ENCODE peak calls at places on chromosomes 3 and 15, in seven cellular contexts. R is MM.1S, U is HCT116, M is GM23338, H is PC-3, T is hepatocyte, D is SK-N-SH. I is an unnamed sample. For H3K27me3 and H3K9me2, the result is how much of the 10 kb centered on the place peaks cover.

GRCh38 chr15:29822685-29823459 is 604 bp upstream of the TJP1 start:
- DNase-seq in R (peak), U (peak), M (peak), H (peak), T (peak), D (no peak), I (peak)

GRCh38 chr3:120552184-120553020 is 43.7 kb upstream of the NDUFB4 start:
- DNase-seq in R (no peak), U (no peak), M (no peak), H (no peak), T (no peak), D (no peak), I (no peak)

GRCh38 chr3:111903067-111903511 is 44.0 kb downstream of the PHLDB2 start:
- DNase-seq in R (no peak), U (peak), M (peak), H (peak), T (no peak), D (no peak), I (peak)

GRCh38 chr15:82847703-82848102 is 38.3 kb downstream of the WHAMM start:
- DNase-seq in R (no peak), U (no peak), M (no peak), H (no peak), T (no peak), D (no peak), I (no peak)

GRCh38 chr3:30770387-30770786 is 124.1 kb downstream of the GADL1 start:
- DNase-seq in R (no peak), U (peak), M (no peak), H (peak), T (peak), D (no peak), I (peak)

GRCh38 chr3:147420361-147421183 is 11.4 kb downstream of the ZIC1 start:
- DNase-seq in R (no peak), U (no peak), M (no peak), H (no peak), T (no peak), D (peak), I (no peak)

GRCh38 chr3:70982700-70983140 is 600.8 kb downstream of the FOXP1 start:
- DNase-seq in R (peak), U (peak), M (peak), H (peak), T (peak), D (no peak), I (peak)

GRCh38 chr3:12638105-12638504 is 25.8 kb downstream of the RAF1 start:
- DNase-seq in R (no peak), U (no peak), M (no peak), H (peak), T (no peak), D (no peak), I (no peak)

GRCh38 chr15:58770519-58770856 is 614 bp upstream of the MINDY2 start:
- DNase-seq in R (peak), U (no peak), M (no peak), H (peak), T (peak), D (no peak), I (no peak)

GRCh38 chr3:96354742-96355141 is 459.7 kb upstream of the EPHA6 start:
- DNase-seq in R (no peak), U (no peak), M (no peak), H (peak), T (no peak), D (no peak), I (no peak)

GRCh38 chr15:69874321-69874720 is 223.4 kb downstream of the TLE3 start:
- DNase-seq in R (no peak), U (no peak), M (no peak), H (no peak), T (no peak), D (no peak), I (no peak)
- H3K27me3 ChIP-seq in R (under half), U (under half), M (under half), H (under half), T (under half), D (under half), I (under half)

DNA sequence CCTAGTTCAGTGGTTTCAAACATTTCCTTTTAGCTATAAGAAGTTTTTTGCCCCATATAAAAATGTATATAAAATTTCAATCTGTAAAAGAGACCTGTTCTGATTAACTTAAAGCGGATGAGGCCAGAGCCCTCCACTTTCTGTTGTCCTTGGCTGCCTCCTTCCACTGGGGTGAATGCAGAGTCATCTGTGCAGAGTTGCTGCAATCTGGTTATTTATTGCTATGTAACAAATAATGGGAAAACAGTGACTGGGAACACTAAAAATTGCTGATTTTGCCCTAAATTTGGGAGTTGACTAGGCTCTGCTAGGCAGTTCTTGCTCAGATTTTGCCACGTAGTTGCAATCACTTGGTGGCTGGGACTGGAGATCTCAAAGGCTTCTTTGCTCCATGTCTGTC is 637.8 kb downstream of the GRM7 start:
- DNase-seq in R (no peak), U (no peak), M (no peak), H (no peak), T (no peak), D (no peak), I (no peak)
- H3K9me2 ChIP-seq in R (under half), U (under half), M (under half), H (under half), T (under half), D (under half), I (under half)

GRCh38 chr3:10974746-10975375 is 17.7 kb upstream of the SLC6A1 start:
- DNase-seq in R (no peak), U (no peak), M (no peak), H (no peak), T (no peak), D (no peak), I (no peak)

GRCh38 chr3:10975695-10976234 is 16.8 kb upstream of the SLC6A1 start:
- DNase-seq in R (no peak), U (no peak), M (no peak), H (no peak), T (no peak), D (no peak), I (no peak)

GRCh38 chr3:10972359-10972758 is 20.2 kb upstream of the SLC6A1 start:
- DNase-seq in R (no peak), U (no peak), M (no peak), H (no peak), T (no peak), D (no peak), I (no peak)

GRCh38 chr3:10974131-10974530 is 18.4 kb upstream of the SLC6A1 start:
- DNase-seq in R (no peak), U (no peak), M (no peak), H (no peak), T (no peak), D (no peak), I (no peak)

GRCh38 chr3:10973196-10973595 is 19.4 kb upstream of the SLC6A1 start:
- DNase-seq in R (no peak), U (no peak), M (no peak), H (no peak), T (no peak), D (no peak), I (no peak)
- TF ChIP-seq CTCF in R (no peak), U (peak), M (peak), H (no peak), T (no peak), D (no peak), I (no peak)

DNA sequence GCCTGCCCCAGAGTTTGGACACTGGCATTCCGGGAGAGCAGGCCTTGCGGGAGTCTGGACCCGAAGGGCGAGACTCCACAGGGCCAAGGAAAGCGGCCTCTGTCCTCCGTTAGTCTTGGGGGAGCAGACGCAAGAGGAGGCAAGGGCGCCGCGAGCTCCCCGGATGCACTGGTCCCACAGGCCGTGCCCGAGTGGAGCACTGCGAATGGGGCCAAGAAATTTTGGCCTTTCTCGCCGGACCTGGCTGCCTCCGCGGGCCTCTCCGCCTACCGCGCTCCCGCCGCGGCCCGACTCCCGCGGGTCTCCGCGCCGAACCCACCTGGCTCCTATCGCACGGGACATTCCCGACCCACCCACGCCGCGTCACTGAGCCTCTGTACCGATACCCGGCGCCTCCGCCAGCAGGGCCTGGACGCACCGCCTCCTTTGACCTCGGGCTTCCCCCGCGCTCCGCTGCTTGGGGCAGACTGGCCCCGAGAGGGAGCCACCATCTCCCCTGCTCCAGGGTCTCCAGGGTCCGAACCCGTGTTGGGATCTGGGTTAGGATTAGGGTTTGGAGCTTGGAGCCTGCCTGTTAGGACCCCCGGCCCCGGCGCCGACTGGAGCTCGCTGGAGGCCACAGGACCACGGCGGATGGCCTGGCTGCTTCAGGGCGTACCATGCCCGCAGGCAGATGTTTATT is 11.8 kb downstream of the SHOX2 start:
- DNase-seq in R (no peak), U (no peak), M (peak), H (no peak), T (peak), D (no peak), I (no peak)
- H3K27me3 ChIP-seq in R (under half), U (under half), M (half or more), H (under half), T (half or more), D (under half), I (under half)

DNA sequence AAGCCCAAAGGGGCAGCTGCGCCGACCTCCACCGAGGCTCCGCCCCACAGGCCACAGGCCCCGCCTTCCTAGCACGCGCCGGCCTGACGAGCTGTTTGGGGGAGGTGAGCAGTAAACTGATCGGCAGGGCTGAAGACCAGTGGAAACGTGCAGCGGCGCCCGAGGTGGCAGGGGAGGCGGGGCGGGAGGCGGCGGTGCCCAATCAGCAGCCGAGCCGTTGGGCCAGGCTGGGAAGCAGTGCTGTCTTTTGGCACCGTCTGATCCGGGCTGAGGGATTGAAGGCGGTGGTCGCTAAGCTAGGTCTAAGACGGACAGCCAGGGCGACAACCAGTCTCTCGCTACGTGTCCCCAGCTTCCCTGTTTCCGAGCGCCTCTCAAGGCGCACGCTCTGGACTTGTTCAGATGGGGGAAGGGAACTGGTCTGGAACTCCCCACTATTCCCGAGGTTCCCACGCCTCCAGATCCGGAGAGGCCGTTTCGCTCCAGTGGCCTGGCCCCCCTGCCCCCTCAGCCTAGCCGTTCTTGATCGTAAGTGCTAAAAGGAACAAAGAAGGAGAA is at the start of gene FMN1:
- DNase-seq in R (peak), U (peak), M (peak), H (no peak), T (peak), D (peak), I (peak)
- H3K9me2 ChIP-seq in R (under half), U (under half), M (under half), H (under half), T (under half), D (under half), I (under half)

GRCh38 chr3:107676469-107677309 is 153.9 kb downstream of the BBX start:
- DNase-seq in R (peak), U (peak), M (peak), H (peak), T (peak), D (peak), I (no peak)
- TF ChIP-seq CTCF in R (peak), U (peak), M (no peak), H (peak), T (peak), D (peak), I (peak)